ENCODE peak calls at places on chromosomes 5 and 9, in five cellular contexts. A is right cardiac atrium; G is fibroblast of lung; T is CD4-positive, CD25-positive, alpha-beta regulatory T cell; C is heart left ventricle. V is an unnamed sample. For H3K27me3, the result is how much of the 10 kb centered on the place peaks cover.

GRCh38 chr9:97470076-97470475 is 31.4 kb upstream of the TMOD1 start:
- DNase-seq in A (no peak), G (no peak), T (no peak), C (no peak), V (peak)

GRCh38 chr9:1604942-1605560 is 410.1 kb upstream of the SMARCA2 start:
- DNase-seq in A (no peak), G (peak), T (no peak), C (no peak), V (no peak)

GRCh38 chr5:81233080-81233634 is at the start of gene CKMT2:
- DNase-seq in A (peak), G (peak), T (no peak), C (peak), V (no peak)

GRCh38 chr5:59198365-59198764 is 615.5 kb downstream of the RAB3C start:
- DNase-seq in A (no peak), G (no peak), T (no peak), C (no peak), V (no peak)

GRCh38 chr5:129631946-129632345 is 115.9 kb upstream of the MINAR2 start:
- DNase-seq in A (no peak), G (peak), T (no peak), C (no peak), V (no peak)

GRCh38 chr5:31993182-31993961 is 180.7 kb downstream of the GOLPH3 start:
- DNase-seq in A (no peak), G (peak), T (no peak), C (no peak), V (no peak)

GRCh38 chr5:135213034-135213386 is 179.0 kb upstream of the PITX1 start:
- DNase-seq in A (no peak), G (no peak), T (no peak), C (no peak), V (no peak)

GRCh38 chr5:38925154-38925925 is 79.5 kb downstream of the OSMR start:
- DNase-seq in A (no peak), G (peak), T (no peak), C (no peak), V (no peak)

GRCh38 chr5:73338201-73339126 is 110.1 kb downstream of the FOXD1 start:
- DNase-seq in A (no peak), G (peak), T (no peak), C (no peak), V (no peak)

GRCh38 chr9:95224371-95225015 is 93.0 kb downstream of the FANCC start:
- DNase-seq in A (no peak), G (peak), T (no peak), C (no peak), V (no peak)

GRCh38 chr5:173330151-173330855 is 2.1 kb upstream of the STC2 start:
- DNase-seq in A (no peak), G (no peak), T (no peak), C (no peak), V (no peak)

GRCh38 chr9:100324594-100325200 is 28.0 kb downstream of the TEX10 start:
- DNase-seq in A (no peak), G (peak), T (peak), C (no peak), V (no peak)

GRCh38 chr5:107652839-107653607 is 17.7 kb downstream of the EFNA5 start:
- DNase-seq in A (no peak), G (no peak), T (no peak), C (no peak), V (no peak)

GRCh38 chr5:2125901-2126265 is 243.2 kb upstream of the IRX4 start:
- DNase-seq in A (no peak), G (no peak), T (no peak), C (no peak), V (no peak)
- H3K27me3 ChIP-seq in A (under half), G (under half), T (under half), C (under half), V (under half)

GRCh38 chr5:152372875-152373274 is 32.2 kb downstream of the NMUR2 start:
- DNase-seq in A (no peak), G (no peak), T (no peak), C (no peak), V (no peak)
- H3K27me3 ChIP-seq in A (under half), G (under half), T (under half), C (under half), V (under half)

GRCh38 chr9:98970532-98971041 is 26.9 kb downstream of the COL15A1 start:
- DNase-seq in A (no peak), G (no peak), T (no peak), C (no peak), V (no peak)

GRCh38 chr9:98971915-98972223 is 28.2 kb downstream of the COL15A1 start:
- DNase-seq in A (no peak), G (no peak), T (no peak), C (no peak), V (no peak)

GRCh38 chr9:98973546-98973921 is 29.8 kb downstream of the COL15A1 start:
- DNase-seq in A (peak), G (no peak), T (no peak), C (peak), V (no peak)

GRCh38 chr9:98972641-98973545 is 29.2 kb downstream of the COL15A1 start:
- DNase-seq in A (no peak), G (no peak), T (no peak), C (no peak), V (no peak)

DNA sequence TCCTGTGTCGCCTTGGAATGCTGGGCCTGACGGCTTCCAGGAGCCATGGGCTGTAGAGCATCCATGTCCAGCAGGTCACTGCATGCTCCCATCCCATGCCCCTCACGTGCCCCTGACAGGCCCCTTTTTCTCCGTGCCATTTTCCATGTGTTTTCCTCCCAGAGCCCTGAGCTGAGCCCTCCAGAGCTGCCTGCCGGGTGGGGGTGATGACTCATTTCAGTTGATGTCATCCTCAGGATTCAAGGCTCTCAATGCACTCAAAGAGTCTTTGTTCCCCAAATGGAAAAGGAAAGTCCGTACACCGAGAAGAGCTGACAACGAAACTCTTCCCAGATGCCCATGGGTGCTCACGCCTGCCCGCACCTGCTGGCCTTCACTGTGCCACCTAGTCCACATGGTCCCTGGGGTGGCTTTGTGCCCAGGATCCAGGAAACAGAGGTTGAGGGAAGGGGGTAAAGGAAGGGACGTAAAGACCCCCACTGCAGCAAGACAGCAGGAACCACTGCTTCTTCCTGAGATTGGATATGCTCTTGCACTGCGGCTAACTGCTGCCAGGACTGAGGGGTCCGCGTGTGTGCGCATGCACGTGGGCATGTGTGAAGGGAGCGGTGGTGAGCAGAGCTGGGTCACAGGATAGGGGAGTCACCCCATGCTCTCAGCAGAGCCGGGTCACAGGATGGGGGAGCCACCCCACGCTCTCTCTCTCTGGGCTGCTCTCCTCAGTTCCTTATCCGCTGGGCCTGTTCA is 27.6 kb downstream of the COL15A1 start:
- DNase-seq in A (peak), G (peak), T (no peak), C (no peak), V (peak)
- H3K27me3 ChIP-seq in A (under half), G (under half), T (under half), C (under half), V (under half)

GRCh38 chr5:176870110-176870591 is 29.0 kb downstream of the HK3 start:
- DNase-seq in A (peak), G (peak), T (no peak), C (no peak), V (no peak)
- H3K27me3 ChIP-seq in A (under half), G (under half), T (under half), C (under half), V (under half)

DNA sequence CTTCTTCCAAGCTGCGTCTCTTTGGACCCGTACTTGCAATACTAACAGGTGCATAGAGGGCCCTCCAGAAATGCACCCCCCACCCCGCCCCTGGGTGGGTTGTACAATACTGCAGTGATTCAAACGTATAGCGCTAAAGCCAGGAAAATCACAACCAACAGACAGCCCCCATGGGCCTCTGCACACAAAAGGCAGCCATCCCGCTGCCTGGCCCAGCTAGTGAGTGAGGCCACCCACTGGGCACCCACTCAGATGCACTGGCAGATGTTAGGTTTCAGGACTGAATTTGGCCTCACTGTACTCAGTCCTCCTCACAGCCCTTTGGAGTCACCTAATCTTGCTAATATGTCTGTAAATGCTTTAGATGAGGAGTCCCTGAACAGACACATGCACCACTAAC is 87.7 kb downstream of the FSTL4 start:
- DNase-seq in A (no peak), G (no peak), T (no peak), C (no peak), V (no peak)
- H3K27me3 ChIP-seq in A (under half), G (under half), T (under half), C (under half), V (under half)

GRCh38 chr9:136131629-136132499 is 13.2 kb upstream of the TMEM250 start:
- DNase-seq in A (no peak), G (no peak), T (no peak), C (no peak), V (no peak)
- H3K27me3 ChIP-seq in A (under half), G (half or more), T (under half), C (under half), V (under half)

DNA sequence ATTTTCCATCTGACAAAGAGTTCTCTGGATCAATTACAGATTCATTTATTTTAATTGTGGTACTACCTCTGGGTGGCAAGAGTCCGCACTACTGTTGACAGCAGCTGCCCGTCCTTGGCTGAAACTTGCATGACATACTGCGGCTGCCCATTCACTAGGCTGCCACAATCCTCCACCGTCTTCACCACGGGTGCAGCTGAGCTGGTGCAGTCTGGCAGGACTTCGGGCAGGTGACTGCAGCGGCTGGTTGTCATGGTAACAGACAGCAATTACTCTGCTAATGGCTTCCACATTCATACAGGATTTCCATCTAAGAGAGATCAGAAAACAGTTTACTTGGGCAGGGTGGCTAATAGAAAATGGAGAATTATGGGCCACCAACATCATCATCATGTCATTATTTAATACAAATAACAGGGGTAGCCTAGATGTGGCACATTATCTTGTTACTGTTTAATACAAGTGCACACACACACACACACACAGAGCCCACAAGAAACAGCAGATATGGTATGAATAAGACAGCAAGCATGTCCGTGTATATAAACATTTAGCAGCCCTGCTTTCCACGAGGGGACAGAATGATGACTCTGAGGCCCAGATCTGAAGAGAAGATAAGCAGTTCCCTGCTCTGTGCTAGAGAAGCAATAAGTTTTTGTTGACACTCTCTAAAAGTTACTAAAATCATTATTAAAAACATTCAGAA is 112.3 kb downstream of the MARCHF3 start:
- DNase-seq in A (no peak), G (peak), T (peak), C (no peak), V (peak)
- H3K27me3 ChIP-seq in A (under half), G (under half), T (under half), C (under half), V (under half)

DNA sequence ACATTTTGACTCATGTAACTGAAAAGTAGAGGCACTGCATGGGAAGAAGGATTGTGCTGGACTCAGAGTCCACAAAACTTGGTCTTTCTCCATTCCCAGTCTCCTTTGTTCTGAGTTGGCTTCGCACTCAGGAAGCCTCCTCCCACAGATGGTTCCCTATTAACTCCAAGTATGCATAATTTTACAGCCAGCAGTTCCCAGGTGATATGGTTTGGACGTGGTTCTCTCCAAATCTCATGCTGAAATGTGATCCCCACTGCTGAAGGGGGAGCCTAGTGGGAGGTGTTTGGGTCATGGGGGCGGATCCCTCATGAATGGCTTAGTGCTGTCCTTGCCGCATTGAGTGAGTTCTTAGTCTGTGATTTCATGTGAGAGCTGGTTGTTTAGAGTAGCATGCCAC is 86.6 kb downstream of the FEM1C start:
- DNase-seq in A (no peak), G (no peak), T (no peak), C (no peak), V (no peak)
- H3K27me3 ChIP-seq in A (under half), G (under half), T (under half), C (under half), V (under half)